ENCODE peak calls at places on chromosomes 6 and 20, in four cellular contexts. F is tibial artery, Y is HAP-1, N is colonic mucosa. C is an unnamed sample. For H3K4me1 and H3K27me3, the result is how much of the 10 kb centered on the place peaks cover.

GRCh38 chr6:161344640-161345039 is 70.8 kb upstream of the AGPAT4 start:
- DNase-seq in F (no peak), Y (no peak), N (no peak), C (no peak)

GRCh38 chr20:58683132-58683531 is 9.5 kb upstream of the NPEPL1 start:
- DNase-seq in F (no peak), Y (no peak), N (no peak), C (no peak)

GRCh38 chr20:63402178-63402859 is 41.2 kb upstream of the CHRNA4 start:
- DNase-seq in F (no peak), Y (no peak), N (no peak), C (no peak)

GRCh38 chr6:132971676-132972075 is 157.3 kb downstream of the RPS12 start:
- DNase-seq in F (no peak), Y (no peak), N (no peak), C (no peak)

GRCh38 chr6:25130518-25130917 is 148.7 kb upstream of the CARMIL1 start:
- DNase-seq in F (no peak), Y (no peak), N (no peak), C (no peak)

GRCh38 chr6:125066140-125066539 is 87.4 kb upstream of the TPD52L1 start:
- DNase-seq in F (no peak), Y (no peak), N (no peak), C (no peak)

GRCh38 chr6:21190701-21191588 is 402.6 kb upstream of the SOX4 start:
- DNase-seq in F (no peak), Y (no peak), N (no peak), C (no peak)

GRCh38 chr20:57559658-57560553 is 1.0 kb upstream of the PCK1 start:
- DNase-seq in F (no peak), Y (no peak), N (peak), C (no peak)

GRCh38 chr6:14951704-14952103 is 294.2 kb upstream of the JARID2 start:
- DNase-seq in F (no peak), Y (no peak), N (no peak), C (no peak)

GRCh38 chr20:22586645-22587310 is 2.4 kb upstream of the FOXA2 start:
- DNase-seq in F (no peak), Y (no peak), N (peak), C (no peak)

GRCh38 chr20:58659841-58660240 is 8.8 kb downstream of the STX16 start:
- DNase-seq in F (no peak), Y (no peak), N (no peak), C (no peak)

GRCh38 chr6:154302111-154302752 is 54.4 kb downstream of the IPCEF1 start:
- DNase-seq in F (no peak), Y (no peak), N (no peak), C (no peak)

GRCh38 chr20:43953919-43954617 is 39.4 kb downstream of the TOX2 start:
- DNase-seq in F (no peak), Y (no peak), N (no peak), C (no peak)

GRCh38 chr20:43955244-43956191 is 40.9 kb downstream of the TOX2 start:
- DNase-seq in F (no peak), Y (no peak), N (no peak), C (peak)

GRCh38 chr20:43958626-43959025 is 44.0 kb downstream of the TOX2 start:
- DNase-seq in F (peak), Y (no peak), N (no peak), C (no peak)

GRCh38 chr20:43957392-43957791 is 42.7 kb downstream of the TOX2 start:
- DNase-seq in F (no peak), Y (no peak), N (no peak), C (no peak)

GRCh38 chr20:43954704-43955243 is 40.1 kb downstream of the TOX2 start:
- DNase-seq in F (no peak), Y (no peak), N (no peak), C (no peak)
- H3K4me1 ChIP-seq in F (under half), Y (under half), N (under half), C (half or more)

DNA sequence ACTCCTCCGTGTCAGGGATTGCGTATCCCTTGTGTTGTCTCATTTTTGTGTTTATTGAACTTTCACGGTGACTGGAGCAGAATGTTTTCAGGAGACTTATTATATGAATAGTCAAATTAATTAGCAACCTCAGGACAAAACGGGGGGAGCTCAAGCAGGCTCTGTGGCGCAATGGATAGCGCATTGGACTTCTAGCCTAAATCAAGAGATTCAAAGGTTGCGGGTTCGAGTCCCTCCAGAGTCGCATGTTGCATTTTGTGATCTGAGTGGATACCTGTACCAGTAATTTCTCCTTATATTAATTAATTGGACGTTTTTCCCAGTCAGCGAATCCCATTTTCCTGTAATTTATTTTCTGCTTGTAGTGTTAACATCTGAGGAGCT is 89.1 kb upstream of the ZNF184 start:
- DNase-seq in F (no peak), Y (no peak), N (no peak), C (no peak)
- H3K27me3 ChIP-seq in F (half or more), Y (under half), N (under half), C (half or more)

DNA sequence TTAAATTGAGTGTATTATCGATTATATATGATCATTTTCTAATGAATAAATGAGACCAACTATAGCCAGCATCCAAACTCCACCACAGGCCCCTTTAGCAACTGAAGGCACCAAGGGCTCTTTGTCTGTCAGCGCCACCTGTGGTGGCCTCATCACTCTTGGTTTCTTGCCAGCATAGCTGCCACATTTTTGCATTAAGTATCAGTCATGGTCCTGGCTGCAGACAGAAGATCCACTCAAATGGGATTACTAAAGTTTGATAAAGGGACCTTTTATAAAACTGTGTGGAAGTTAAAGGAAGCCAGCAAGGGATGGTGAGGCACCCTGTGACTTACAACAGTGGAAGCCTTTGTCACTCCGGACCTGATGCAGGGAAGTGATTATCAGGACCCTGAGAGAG is 162.9 kb downstream of the C6orf118 start:
- DNase-seq in F (no peak), Y (no peak), N (no peak), C (no peak)
- H3K4me3 ChIP-seq in F (no peak), Y (no peak), N (no peak), C (no peak)

GRCh38 chr6:44225579-44226325 is 2.4 kb downstream of the SLC29A1 start:
- DNase-seq in F (no peak), Y (no peak), N (no peak), C (no peak)
- H3K4me1 ChIP-seq in F (half or more), Y (under half), N (under half), C (under half)

GRCh38 chr6:136641873-136642465 is 91.7 kb upstream of the MAP7 start:
- DNase-seq in F (no peak), Y (no peak), N (no peak), C (no peak)
- H3K27me3 ChIP-seq in F (under half), Y (under half), N (under half), C (under half)

DNA sequence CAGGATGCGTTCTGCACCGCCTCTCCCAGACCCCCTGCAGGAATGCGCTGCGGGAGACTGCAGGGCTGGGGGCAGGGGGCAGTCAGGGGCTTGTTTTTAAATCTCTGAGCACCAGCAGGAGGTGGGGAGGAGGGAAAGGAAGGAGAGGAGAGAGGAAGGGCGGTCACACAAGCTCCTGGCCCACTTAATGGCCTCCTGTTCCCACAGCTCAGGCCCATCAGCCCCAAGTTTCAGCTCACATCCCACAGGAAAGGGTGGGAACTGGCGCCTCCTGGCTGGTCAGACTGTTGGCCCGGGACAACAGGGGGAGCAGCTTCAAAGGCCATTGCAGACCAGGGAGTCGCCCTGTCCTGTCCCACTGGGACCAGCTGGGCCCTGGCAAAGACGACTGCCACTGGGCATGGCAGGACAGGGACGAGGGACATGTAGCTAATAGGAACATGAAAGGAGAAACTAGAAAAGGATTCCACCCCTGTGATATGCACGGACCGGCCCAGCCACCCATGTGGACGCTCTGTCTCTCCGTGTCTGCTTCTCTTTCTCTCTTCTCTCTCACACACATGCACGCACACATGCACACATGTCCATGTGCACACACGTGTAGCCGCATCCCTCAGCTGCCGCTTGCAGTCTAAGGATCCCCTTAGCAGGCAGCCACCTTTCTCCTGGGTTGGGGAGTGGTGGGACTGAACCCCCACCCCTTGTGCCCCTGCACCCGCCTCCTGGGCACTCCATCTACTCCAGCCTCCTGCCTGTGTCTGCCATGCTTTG is 34.6 kb downstream of the TFEB start:
- DNase-seq in F (no peak), Y (no peak), N (no peak), C (no peak)
- H3K4me3 ChIP-seq in F (no peak), Y (no peak), N (no peak), C (no peak)

GRCh38 chr20:6053064-6053775 is 640 bp downstream of the LRRN4 start:
- DNase-seq in F (no peak), Y (no peak), N (no peak), C (no peak)

GRCh38 chr20:6051505-6051904 is 2.4 kb downstream of the LRRN4 start:
- DNase-seq in F (no peak), Y (no peak), N (no peak), C (no peak)

GRCh38 chr20:6055981-6056569 is 2.2 kb upstream of the LRRN4 start:
- DNase-seq in F (no peak), Y (no peak), N (no peak), C (no peak)

GRCh38 chr20:6055161-6055783 is 1.4 kb upstream of the LRRN4 start:
- DNase-seq in F (no peak), Y (no peak), N (no peak), C (no peak)

GRCh38 chr20:6053776-6054688 is at the start of gene LRRN4:
- DNase-seq in F (no peak), Y (no peak), N (no peak), C (no peak)
- H3K4me1 ChIP-seq in F (under half), Y (under half), N (under half), C (under half)

GRCh38 chr20:60123652-60124051 is 165.4 kb downstream of the CDH26 start:
- DNase-seq in F (no peak), Y (no peak), N (no peak), C (no peak)
- H3K27me3 ChIP-seq in F (under half), Y (under half), N (under half), C (under half)

GRCh38 chr20:47921306-47922279 is 136.3 kb upstream of the SULF2 start:
- DNase-seq in F (no peak), Y (no peak), N (no peak), C (no peak)
- H3K4me3 ChIP-seq in F (no peak), Y (no peak), N (no peak), C (no peak)

C was measured in effector memory CD4-positive, alpha-beta T cell.